ENCODE peak calls at places on chromosomes 6 and 20, in ten cellular contexts. B, E, M, H, P, S, X, W, C and I are unnamed samples.

GRCh38 chr6:170292778-170293164 is 1.9 kb upstream of the DLL1 start:
- DNase-seq in H (no peak), X (no peak), M (no peak), C (no peak), W (no peak), S (no peak), P (no peak), B (no peak), E (no peak), I (no peak)

GRCh38 chr6:117512056-117512828 is 29.8 kb downstream of the DCBLD1 start:
- DNase-seq in W (no peak), S (no peak), C (no peak), B (no peak), X (no peak), M (no peak), H (no peak), P (no peak), E (no peak), I (no peak)

GRCh38 chr20:51495921-51496545 is 46.5 kb downstream of the NFATC2 start:
- DNase-seq in P (no peak), W (no peak), C (no peak), S (no peak), M (no peak), B (no peak), X (no peak), E (no peak), H (no peak), I (peak; percentile 79)

GRCh38 chr6:156618600-156619205 is 158.5 kb upstream of the ARID1B start:
- DNase-seq in P (no peak), E (no peak), M (no peak), W (no peak), C (no peak), X (peak; percentile 79), S (no peak), H (no peak), B (no peak), I (no peak)

GRCh38 chr6:53014034-53014433 is 18.9 kb upstream of the GSTA4 start:
- DNase-seq in C (no peak), M (no peak), E (no peak), S (no peak), B (no peak), X (no peak), W (peak; percentile 58), P (no peak), H (peak; percentile 70), I (no peak)

GRCh38 chr20:51386586-51386985 is 155.9 kb downstream of the NFATC2 start:
- DNase-seq in X (no peak), M (no peak), C (no peak), E (no peak), S (no peak), P (no peak), B (no peak), W (no peak), H (no peak), I (no peak)

GRCh38 chr6:89375427-89375868 is 22.9 kb upstream of the UBE2J1 start:
- DNase-seq in X (peak; percentile 94), H (no peak), B (peak; percentile 49), C (peak; percentile 19), E (peak; percentile 71), P (peak; percentile 61), W (no peak), S (peak; percentile 79), M (peak; percentile 88), I (peak; percentile 96)

GRCh38 chr6:148869589-148869988 is 122.8 kb downstream of the UST start:
- DNase-seq in C (no peak), X (no peak), E (no peak), H (peak; percentile 61), M (no peak), B (no peak), P (no peak), S (no peak), W (peak; percentile 80), I (no peak)

GRCh38 chr6:109010703-109011102 is 83.9 kb downstream of the SESN1 start:
- DNase-seq in C (no peak), M (no peak), E (no peak), H (no peak), X (no peak), S (no peak), B (no peak), P (no peak), W (no peak), I (no peak)

GRCh38 chr6:56842602-56843475 is 112.1 kb upstream of the BEND6 start:
- DNase-seq in E (no peak), B (peak; percentile 37), P (peak; percentile 46), S (no peak), M (peak; percentile 60), W (peak; percentile 56), C (no peak), X (peak; percentile 86), H (peak; percentile 50), I (peak; percentile 57)

GRCh38 chr6:1535295-1535694 is 74.4 kb upstream of the FOXC1 start:
- DNase-seq in S (no peak), M (no peak), P (no peak), W (peak; percentile 7), H (peak; percentile 19), X (no peak), B (no peak), C (no peak), E (no peak), I (no peak)

GRCh38 chr6:150346346-150346745 is 22.5 kb upstream of the IYD start:
- DNase-seq in B (no peak), E (no peak), M (no peak), H (peak; percentile 36), C (no peak), W (peak; percentile 21), X (no peak), S (no peak), P (no peak), I (no peak)

GRCh38 chr6:126888727-126889725 is 229.4 kb upstream of the RSPO3 start:
- DNase-seq in B (no peak), M (no peak), H (no peak), C (no peak), P (no peak), E (no peak), S (no peak), W (no peak), X (no peak), I (no peak)

GRCh38 chr6:146948790-146949342 is 255.4 kb upstream of the STXBP5 start:
- DNase-seq in W (peak; percentile 49), H (peak; percentile 48), E (no peak), M (no peak), B (no peak), P (no peak), X (no peak), C (no peak), S (no peak), I (no peak)

GRCh38 chr20:8183526-8183925 is 51.5 kb downstream of the PLCB1 start:
- DNase-seq in C (no peak), W (peak; percentile 52), P (no peak), M (no peak), X (no peak), H (peak; percentile 39), E (no peak), S (no peak), B (no peak), I (no peak)

GRCh38 chr20:15252289-15252688 is 914.9 kb upstream of the FLRT3 start:
- DNase-seq in H (no peak), M (no peak), W (no peak), B (no peak), X (no peak), P (no peak), C (no peak), E (no peak), S (no peak), I (no peak)

GRCh38 chr6:142011156-142011555 is 121.6 kb upstream of the GJE1 start:
- DNase-seq in H (peak; percentile 28), X (no peak), B (no peak), P (no peak), C (no peak), E (no peak), M (no peak), S (no peak), W (peak; percentile 44), I (no peak)

DNA sequence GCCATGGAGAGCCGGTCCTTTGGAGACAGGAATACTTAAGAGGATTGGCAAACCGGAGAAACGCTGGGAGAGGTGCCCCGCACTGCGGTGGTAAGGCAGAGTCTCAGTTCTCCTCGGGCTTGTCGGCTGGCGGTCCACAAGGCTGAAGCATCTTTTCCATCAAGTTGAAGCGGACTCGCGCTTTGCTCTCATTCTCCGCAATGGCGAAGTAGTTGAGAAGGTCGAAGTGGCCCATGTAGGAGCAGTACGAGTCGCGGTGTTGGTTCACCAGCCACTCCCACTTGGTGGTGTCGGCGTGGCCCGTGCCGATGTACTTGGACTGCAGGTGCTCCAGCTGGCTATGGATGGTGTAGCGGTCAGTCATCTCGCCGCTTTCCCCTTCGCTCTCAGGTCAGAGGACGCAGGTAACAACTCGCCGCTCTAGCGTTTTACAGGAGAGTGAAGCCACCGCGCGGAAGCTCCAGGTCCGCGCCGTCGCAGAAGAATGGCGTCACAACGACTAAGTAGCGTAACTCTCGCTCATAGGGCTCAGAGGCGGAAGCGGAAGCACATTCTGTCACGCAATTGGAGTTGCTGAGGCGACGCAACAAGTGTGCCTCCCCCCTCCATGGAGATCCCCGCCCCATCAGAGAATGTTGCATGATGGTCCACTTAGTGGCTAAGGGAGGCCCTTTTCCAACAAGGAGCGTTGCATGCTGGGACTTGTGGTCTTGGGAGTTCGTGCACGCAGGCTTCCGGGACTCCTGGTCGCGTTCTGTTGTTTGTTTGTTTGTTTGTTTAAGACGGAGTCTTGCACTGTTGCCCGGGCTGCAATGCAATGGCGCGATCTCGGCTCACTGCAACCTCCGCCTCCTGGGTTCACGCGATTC is at the start of gene SF3B5:
- DNase-seq in P (peak; percentile 98), C (peak; percentile 97), B (peak; percentile 93), X (peak; percentile 99), S (peak; percentile 100), W (peak; percentile 100), M (peak; percentile 100), H (peak; percentile 100), E (peak; percentile 99), I (peak; percentile 100)
- TF ChIP-seq CTCF in P (no peak), C (no peak), B (no peak), X (no peak), S (no peak), W (no peak), M (no peak), H (no peak), E (no peak), I (no peak)

GRCh38 chr20:56373942-56374341 is 15.2 kb downstream of the FAM210B start:
- DNase-seq in S (no peak), M (no peak), E (no peak), B (no peak), X (no peak), W (peak; percentile 97), H (peak; percentile 96), C (no peak), P (no peak), I (peak; percentile 93)
- TF ChIP-seq CTCF in S (no peak), M (no peak), E (no peak), B (no peak), X (no peak), W (no peak), H (no peak), C (no peak), P (no peak), I (no peak)

GRCh38 chr6:123393333-123393732 is 243.4 kb downstream of the TRDN start:
- DNase-seq in P (no peak), E (no peak), X (no peak), H (peak; percentile 8), S (no peak), B (no peak), C (no peak), M (no peak), W (peak; percentile 9), I (no peak)
- TF ChIP-seq CTCF in P (peak; percentile 28), E (no peak), X (peak; percentile 62), H (no peak), S (no peak), B (no peak), C (peak; percentile 25), M (no peak), W (peak; percentile 21), I (no peak)

GRCh38 chr6:168032383-168032760 is 34.9 kb downstream of the KIF25 start:
- DNase-seq in S (no peak), M (no peak), B (no peak), P (no peak), X (no peak), E (no peak), C (no peak), W (peak; percentile 69), H (peak; percentile 74), I (no peak)
- TF ChIP-seq CTCF in S (no peak), M (no peak), B (no peak), P (peak; percentile 12), X (peak; percentile 31), E (no peak), C (no peak), W (peak; percentile 50), H (peak; percentile 54), I (no peak)